ENCODE peak calls at places on chromosomes 3 and 15, in seven cellular contexts. One of them, this sample, is unnamed.

GRCh38 chr3:32325957-32326356 is 65.7 kb upstream of the CMTM7 start:
- DNase-seq in kidney: no peak
- DNase-seq in prostate gland: no peak
- DNase-seq in pancreas: no peak
- DNase-seq in tibial nerve: no peak
- DNase-seq in substantia nigra: no peak
- DNase-seq in astrocyte: peak
- DNase-seq in this sample: no peak

GRCh38 chr15:60844431-60845174 is 365.7 kb upstream of the ICE2 start:
- DNase-seq in prostate gland: no peak
- DNase-seq in tibial nerve: no peak
- DNase-seq in pancreas: no peak
- DNase-seq in substantia nigra: no peak
- DNase-seq in astrocyte: no peak
- DNase-seq in kidney: no peak
- DNase-seq in this sample: no peak

GRCh38 chr15:78944202-78944625 is 632 bp downstream of the CTSH start:
- DNase-seq in kidney: no peak
- DNase-seq in tibial nerve: no peak
- DNase-seq in astrocyte: no peak
- DNase-seq in substantia nigra: no peak
- DNase-seq in pancreas: no peak
- DNase-seq in prostate gland: no peak
- DNase-seq in this sample: no peak

GRCh38 chr3:66473637-66474036 is 27.2 kb downstream of the LRIG1 start:
- DNase-seq in kidney: no peak
- DNase-seq in pancreas: no peak
- DNase-seq in prostate gland: peak
- DNase-seq in substantia nigra: no peak
- DNase-seq in tibial nerve: no peak
- DNase-seq in astrocyte: peak
- DNase-seq in this sample: peak

GRCh38 chr3:4680881-4681300 is 187.7 kb downstream of the ITPR1 start:
- DNase-seq in prostate gland: no peak
- DNase-seq in pancreas: no peak
- DNase-seq in astrocyte: peak
- DNase-seq in kidney: no peak
- DNase-seq in substantia nigra: no peak
- DNase-seq in tibial nerve: no peak
- DNase-seq in this sample: peak

GRCh38 chr15:44286814-44287555 is 1.5 kb upstream of the GOLM2 start:
- DNase-seq in tibial nerve: no peak
- DNase-seq in pancreas: no peak
- DNase-seq in substantia nigra: no peak
- DNase-seq in prostate gland: no peak
- DNase-seq in kidney: no peak
- DNase-seq in astrocyte: no peak
- DNase-seq in this sample: no peak

GRCh38 chr15:69852482-69853275 is 245.0 kb downstream of the TLE3 start:
- DNase-seq in kidney: no peak
- DNase-seq in prostate gland: no peak
- DNase-seq in substantia nigra: no peak
- DNase-seq in pancreas: no peak
- DNase-seq in astrocyte: peak
- DNase-seq in tibial nerve: no peak
- DNase-seq in this sample: peak

GRCh38 chr15:85865070-85865684 is 70.5 kb upstream of the KLHL25 start:
- DNase-seq in kidney: no peak
- DNase-seq in substantia nigra: peak
- DNase-seq in pancreas: no peak
- DNase-seq in astrocyte: peak
- DNase-seq in tibial nerve: no peak
- DNase-seq in prostate gland: peak
- DNase-seq in this sample: peak

GRCh38 chr3:134426660-134427181 is 52.5 kb upstream of the AMOTL2 start:
- DNase-seq in kidney: no peak
- DNase-seq in astrocyte: peak
- DNase-seq in prostate gland: no peak
- DNase-seq in substantia nigra: no peak
- DNase-seq in tibial nerve: no peak
- DNase-seq in pancreas: no peak
- DNase-seq in this sample: peak

GRCh38 chr15:60004846-60005351 is 788 bp downstream of the FOXB1 start:
- DNase-seq in substantia nigra: no peak
- DNase-seq in prostate gland: no peak
- DNase-seq in tibial nerve: no peak
- DNase-seq in pancreas: no peak
- DNase-seq in astrocyte: no peak
- DNase-seq in kidney: peak
- DNase-seq in this sample: no peak

GRCh38 chr15:71679223-71680078 is 130.9 kb upstream of the NR2E3 start:
- DNase-seq in tibial nerve: no peak
- DNase-seq in pancreas: no peak
- DNase-seq in kidney: no peak
- DNase-seq in substantia nigra: no peak
- DNase-seq in prostate gland: no peak
- DNase-seq in astrocyte: peak
- DNase-seq in this sample: peak

GRCh38 chr15:83292317-83292716 is 7.9 kb upstream of the BNC1 start:
- DNase-seq in substantia nigra: no peak
- DNase-seq in pancreas: no peak
- DNase-seq in kidney: no peak
- DNase-seq in prostate gland: no peak
- DNase-seq in tibial nerve: no peak
- DNase-seq in astrocyte: peak
- DNase-seq in this sample: no peak

GRCh38 chr3:158471639-158472294 is 99.2 kb upstream of the MLF1 start:
- DNase-seq in prostate gland: no peak
- DNase-seq in tibial nerve: no peak
- DNase-seq in kidney: no peak
- DNase-seq in astrocyte: peak
- DNase-seq in pancreas: no peak
- DNase-seq in substantia nigra: no peak
- DNase-seq in this sample: peak

GRCh38 chr3:185216587-185216918 is 37.3 kb downstream of the EHHADH start:
- DNase-seq in substantia nigra: no peak
- DNase-seq in prostate gland: no peak
- DNase-seq in astrocyte: peak
- DNase-seq in pancreas: peak
- DNase-seq in tibial nerve: no peak
- DNase-seq in kidney: no peak
- DNase-seq in this sample: peak

DNA sequence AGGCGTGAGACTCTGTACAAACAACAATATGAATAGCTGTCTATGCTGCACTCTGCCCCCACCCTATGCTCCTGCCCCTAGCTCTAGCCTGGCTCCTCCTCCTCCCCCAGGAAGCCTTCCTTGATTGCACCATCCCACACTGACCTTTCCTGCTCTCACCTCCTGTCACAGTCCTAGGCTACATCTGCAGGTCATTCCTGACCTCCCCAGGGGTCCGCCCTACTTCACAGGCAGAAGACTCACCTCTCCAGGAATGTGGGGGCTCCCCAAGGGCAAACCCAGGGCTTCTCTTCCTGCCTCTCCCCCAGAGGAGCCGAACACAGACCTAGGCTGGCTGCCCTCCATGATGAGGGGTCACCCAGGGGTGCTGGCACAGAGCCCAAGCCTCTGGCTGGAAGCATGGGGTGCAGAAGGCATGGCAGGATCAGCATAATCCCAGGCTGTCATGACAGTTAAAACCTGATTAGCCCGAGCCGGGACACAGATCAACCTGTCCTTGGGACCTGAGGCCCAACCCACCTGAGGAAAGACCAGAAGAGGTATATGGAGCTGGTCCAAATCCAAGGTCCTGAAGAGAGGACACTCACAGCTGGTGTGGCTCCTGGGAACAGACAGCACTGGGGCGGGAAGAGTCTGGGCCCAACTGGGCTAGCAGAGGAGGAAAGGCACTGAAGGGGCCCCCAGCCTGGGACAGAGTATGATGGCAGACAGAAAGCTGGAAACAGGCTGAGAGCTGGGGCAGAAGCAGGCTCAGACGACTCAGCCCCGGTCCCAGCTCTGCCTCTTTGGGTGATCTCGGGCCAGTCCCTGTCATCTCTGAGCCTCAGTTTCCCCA is 5.9 kb downstream of the SEMA7A start:
- DNase-seq in astrocyte: no peak
- DNase-seq in pancreas: no peak
- DNase-seq in tibial nerve: no peak
- DNase-seq in substantia nigra: no peak
- DNase-seq in kidney: no peak
- DNase-seq in prostate gland: no peak
- DNase-seq in this sample: no peak
- H3K27ac ChIP-seq in astrocyte: no peak
- H3K27ac ChIP-seq in pancreas: no peak
- H3K27ac ChIP-seq in tibial nerve: peak
- H3K27ac ChIP-seq in substantia nigra: peak
- H3K27ac ChIP-seq in kidney: no peak
- H3K27ac ChIP-seq in prostate gland: no peak
- H3K27ac ChIP-seq in this sample: no peak

GRCh38 chr3:47261301-47261700 is 21.3 kb downstream of the KIF9 start:
- DNase-seq in prostate gland: no peak
- DNase-seq in kidney: peak
- DNase-seq in astrocyte: no peak
- DNase-seq in pancreas: no peak
- DNase-seq in tibial nerve: no peak
- DNase-seq in substantia nigra: no peak
- DNase-seq in this sample: no peak

GRCh38 chr3:47267490-47267824 is 15.1 kb downstream of the KIF9 start:
- DNase-seq in substantia nigra: no peak
- DNase-seq in astrocyte: no peak
- DNase-seq in prostate gland: no peak
- DNase-seq in pancreas: no peak
- DNase-seq in tibial nerve: no peak
- DNase-seq in kidney: no peak
- DNase-seq in this sample: no peak

GRCh38 chr3:47265008-47265407 is 17.6 kb downstream of the KIF9 start:
- DNase-seq in prostate gland: no peak
- DNase-seq in astrocyte: no peak
- DNase-seq in tibial nerve: no peak
- DNase-seq in substantia nigra: no peak
- DNase-seq in pancreas: no peak
- DNase-seq in kidney: no peak
- DNase-seq in this sample: no peak

GRCh38 chr3:47266709-47267489 is 15.7 kb downstream of the KIF9 start:
- DNase-seq in tibial nerve: peak
- DNase-seq in prostate gland: peak
- DNase-seq in substantia nigra: peak
- DNase-seq in kidney: no peak
- DNase-seq in pancreas: peak
- DNase-seq in astrocyte: peak
- DNase-seq in this sample: peak

GRCh38 chr3:47265725-47266480 is 16.7 kb downstream of the KIF9 start:
- DNase-seq in prostate gland: no peak
- DNase-seq in pancreas: no peak
- DNase-seq in astrocyte: no peak
- DNase-seq in substantia nigra: no peak
- DNase-seq in kidney: no peak
- DNase-seq in tibial nerve: no peak
- DNase-seq in this sample: no peak
- H3K27ac ChIP-seq in prostate gland: no peak
- H3K27ac ChIP-seq in pancreas: no peak
- H3K27ac ChIP-seq in astrocyte: no peak
- H3K27ac ChIP-seq in substantia nigra: no peak
- H3K27ac ChIP-seq in kidney: no peak
- H3K27ac ChIP-seq in tibial nerve: no peak
- H3K27ac ChIP-seq in this sample: no peak

DNA sequence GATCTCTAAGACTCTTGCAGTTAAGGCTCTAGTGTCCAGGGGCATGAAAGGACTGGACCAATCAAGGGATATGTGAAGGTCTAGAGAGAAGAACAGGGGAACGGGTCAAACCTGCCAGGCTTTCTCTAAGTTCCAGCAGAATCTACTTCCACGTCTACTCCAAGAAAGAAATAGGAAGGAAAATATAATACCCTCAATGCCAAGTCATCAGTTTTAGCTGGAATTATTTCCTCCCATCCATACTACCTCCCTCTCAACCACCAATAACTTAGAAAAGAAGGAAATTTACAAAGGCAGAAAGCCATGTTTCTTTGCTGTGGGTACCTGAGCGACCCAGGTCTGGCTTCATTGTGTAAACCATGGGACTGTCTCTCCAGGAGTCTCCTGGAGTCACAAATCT is 7.8 kb downstream of the SHC4 start:
- DNase-seq in astrocyte: no peak
- DNase-seq in prostate gland: no peak
- DNase-seq in substantia nigra: no peak
- DNase-seq in kidney: no peak
- DNase-seq in tibial nerve: no peak
- DNase-seq in pancreas: no peak
- DNase-seq in this sample: no peak
- H3K27ac ChIP-seq in astrocyte: no peak
- H3K27ac ChIP-seq in prostate gland: no peak
- H3K27ac ChIP-seq in substantia nigra: no peak
- H3K27ac ChIP-seq in kidney: no peak
- H3K27ac ChIP-seq in tibial nerve: no peak
- H3K27ac ChIP-seq in pancreas: no peak
- H3K27ac ChIP-seq in this sample: no peak

DNA sequence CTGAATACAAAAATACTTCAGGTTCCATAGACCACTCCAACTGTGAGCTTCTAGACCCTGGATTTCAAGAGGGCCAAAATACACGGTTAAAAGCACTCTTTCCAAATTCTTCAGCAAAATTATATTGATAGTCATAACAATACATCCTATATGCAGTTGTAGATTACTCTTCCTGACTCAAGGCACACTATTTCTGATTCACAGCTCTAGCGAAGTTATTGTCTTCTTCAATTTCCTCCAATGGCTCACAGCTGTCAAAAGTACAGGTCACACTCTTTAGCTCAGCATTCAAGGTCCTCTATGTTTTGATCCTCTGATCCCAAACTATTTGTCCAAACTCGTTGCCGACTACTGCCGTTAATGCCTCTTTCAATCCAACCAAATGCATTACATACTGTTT is 13.5 kb upstream of the CCDC80 start:
- DNase-seq in kidney: no peak
- DNase-seq in prostate gland: no peak
- DNase-seq in tibial nerve: no peak
- DNase-seq in substantia nigra: no peak
- DNase-seq in pancreas: no peak
- DNase-seq in astrocyte: no peak
- DNase-seq in this sample: no peak
- H3K27ac ChIP-seq in kidney: no peak
- H3K27ac ChIP-seq in prostate gland: no peak
- H3K27ac ChIP-seq in tibial nerve: no peak
- H3K27ac ChIP-seq in substantia nigra: no peak
- H3K27ac ChIP-seq in pancreas: no peak
- H3K27ac ChIP-seq in astrocyte: peak
- H3K27ac ChIP-seq in this sample: peak

This sample was measured in brain microvascular endothelial cell.